ENCODE peak calls at places on chromosome 12, in ten cellular contexts. One of them, this sample, is unnamed.

GRCh38 chr12:29879606-29880308 is 96.0 kb upstream of the TMTC1 start:
- DNase-seq in dorsolateral prefrontal cortex: no peak
- DNase-seq in BJ: no peak
- DNase-seq in CD8-positive, alpha-beta T cell: no peak
- DNase-seq in progenitor cell of endocrine pancreas: no peak
- DNase-seq in nephron progenitor cell: no peak
- DNase-seq in WERI-Rb-1: no peak
- DNase-seq in foreskin fibroblast: no peak
- DNase-seq in GM06990: no peak
- DNase-seq in CD4-positive, alpha-beta T cell: no peak
- DNase-seq in this sample: no peak

GRCh38 chr12:114671664-114672476 is 12.1 kb downstream of the TBX3 start:
- DNase-seq in dorsolateral prefrontal cortex: no peak
- DNase-seq in BJ: no peak
- DNase-seq in CD8-positive, alpha-beta T cell: no peak
- DNase-seq in progenitor cell of endocrine pancreas: no peak
- DNase-seq in nephron progenitor cell: peak
- DNase-seq in WERI-Rb-1: no peak
- DNase-seq in foreskin fibroblast: peak
- DNase-seq in GM06990: no peak
- DNase-seq in CD4-positive, alpha-beta T cell: no peak
- DNase-seq in this sample: no peak

GRCh38 chr12:40158592-40159111 is 52.8 kb upstream of the SLC2A13 start:
- DNase-seq in dorsolateral prefrontal cortex: no peak
- DNase-seq in BJ: no peak
- DNase-seq in CD8-positive, alpha-beta T cell: no peak
- DNase-seq in progenitor cell of endocrine pancreas: no peak
- DNase-seq in nephron progenitor cell: no peak
- DNase-seq in WERI-Rb-1: no peak
- DNase-seq in foreskin fibroblast: no peak
- DNase-seq in GM06990: no peak
- DNase-seq in CD4-positive, alpha-beta T cell: no peak
- DNase-seq in this sample: no peak

GRCh38 chr12:79566452-79566851 is 124.3 kb downstream of the PAWR start:
- DNase-seq in dorsolateral prefrontal cortex: no peak
- DNase-seq in BJ: no peak
- DNase-seq in CD8-positive, alpha-beta T cell: no peak
- DNase-seq in progenitor cell of endocrine pancreas: no peak
- DNase-seq in nephron progenitor cell: no peak
- DNase-seq in WERI-Rb-1: no peak
- DNase-seq in foreskin fibroblast: no peak
- DNase-seq in GM06990: no peak
- DNase-seq in CD4-positive, alpha-beta T cell: no peak
- DNase-seq in this sample: no peak

GRCh38 chr12:108838194-108839010 is 19.0 kb downstream of the SSH1 start:
- DNase-seq in dorsolateral prefrontal cortex: no peak
- DNase-seq in BJ: peak
- DNase-seq in CD8-positive, alpha-beta T cell: peak
- DNase-seq in progenitor cell of endocrine pancreas: no peak
- DNase-seq in nephron progenitor cell: no peak
- DNase-seq in WERI-Rb-1: no peak
- DNase-seq in foreskin fibroblast: peak
- DNase-seq in GM06990: peak
- DNase-seq in CD4-positive, alpha-beta T cell: peak
- DNase-seq in this sample: no peak

GRCh38 chr12:88247241-88247643 is 105.1 kb downstream of the TMTC3 start:
- DNase-seq in dorsolateral prefrontal cortex: no peak
- DNase-seq in BJ: peak
- DNase-seq in CD8-positive, alpha-beta T cell: no peak
- DNase-seq in progenitor cell of endocrine pancreas: no peak
- DNase-seq in nephron progenitor cell: no peak
- DNase-seq in WERI-Rb-1: no peak
- DNase-seq in foreskin fibroblast: peak
- DNase-seq in GM06990: no peak
- DNase-seq in CD4-positive, alpha-beta T cell: no peak
- DNase-seq in this sample: no peak

GRCh38 chr12:989751-990278 is 1.2 kb upstream of the ERC1 start:
- DNase-seq in dorsolateral prefrontal cortex: peak
- DNase-seq in BJ: peak
- DNase-seq in CD8-positive, alpha-beta T cell: no peak
- DNase-seq in progenitor cell of endocrine pancreas: no peak
- DNase-seq in nephron progenitor cell: peak
- DNase-seq in WERI-Rb-1: peak
- DNase-seq in foreskin fibroblast: peak
- DNase-seq in GM06990: no peak
- DNase-seq in CD4-positive, alpha-beta T cell: no peak
- DNase-seq in this sample: no peak

GRCh38 chr12:110249716-110250225 is 31.3 kb upstream of the ATP2A2 start:
- DNase-seq in dorsolateral prefrontal cortex: no peak
- DNase-seq in BJ: no peak
- DNase-seq in CD8-positive, alpha-beta T cell: no peak
- DNase-seq in progenitor cell of endocrine pancreas: no peak
- DNase-seq in nephron progenitor cell: no peak
- DNase-seq in WERI-Rb-1: no peak
- DNase-seq in foreskin fibroblast: no peak
- DNase-seq in GM06990: no peak
- DNase-seq in CD4-positive, alpha-beta T cell: no peak
- DNase-seq in this sample: no peak

GRCh38 chr12:48978741-48979601 is 849 bp downstream of the WNT1 start:
- DNase-seq in dorsolateral prefrontal cortex: no peak
- DNase-seq in BJ: no peak
- DNase-seq in CD8-positive, alpha-beta T cell: no peak
- DNase-seq in progenitor cell of endocrine pancreas: no peak
- DNase-seq in nephron progenitor cell: no peak
- DNase-seq in WERI-Rb-1: no peak
- DNase-seq in foreskin fibroblast: peak
- DNase-seq in GM06990: no peak
- DNase-seq in CD4-positive, alpha-beta T cell: no peak
- DNase-seq in this sample: no peak

GRCh38 chr12:31728289-31728916 is 418 bp downstream of the AMN1 start:
- DNase-seq in dorsolateral prefrontal cortex: peak
- DNase-seq in BJ: no peak
- DNase-seq in CD8-positive, alpha-beta T cell: no peak
- DNase-seq in progenitor cell of endocrine pancreas: no peak
- DNase-seq in nephron progenitor cell: no peak
- DNase-seq in WERI-Rb-1: no peak
- DNase-seq in foreskin fibroblast: no peak
- DNase-seq in GM06990: no peak
- DNase-seq in CD4-positive, alpha-beta T cell: no peak
- DNase-seq in this sample: peak

GRCh38 chr12:5232291-5232690 is 188.6 kb downstream of the KCNA5 start:
- DNase-seq in dorsolateral prefrontal cortex: no peak
- DNase-seq in BJ: no peak
- DNase-seq in CD8-positive, alpha-beta T cell: no peak
- DNase-seq in progenitor cell of endocrine pancreas: no peak
- DNase-seq in nephron progenitor cell: no peak
- DNase-seq in WERI-Rb-1: no peak
- DNase-seq in foreskin fibroblast: no peak
- DNase-seq in GM06990: no peak
- DNase-seq in CD4-positive, alpha-beta T cell: no peak
- DNase-seq in this sample: no peak

GRCh38 chr12:107612508-107612907 is 73.1 kb upstream of the PWP1 start:
- DNase-seq in dorsolateral prefrontal cortex: no peak
- DNase-seq in BJ: no peak
- DNase-seq in CD8-positive, alpha-beta T cell: no peak
- DNase-seq in progenitor cell of endocrine pancreas: no peak
- DNase-seq in nephron progenitor cell: no peak
- DNase-seq in WERI-Rb-1: no peak
- DNase-seq in foreskin fibroblast: peak
- DNase-seq in GM06990: no peak
- DNase-seq in CD4-positive, alpha-beta T cell: no peak
- DNase-seq in this sample: no peak

GRCh38 chr12:70365648-70366518 is at the start of gene KCNMB4:
- DNase-seq in dorsolateral prefrontal cortex: peak
- DNase-seq in BJ: no peak
- DNase-seq in CD8-positive, alpha-beta T cell: peak
- DNase-seq in progenitor cell of endocrine pancreas: peak
- DNase-seq in nephron progenitor cell: peak
- DNase-seq in WERI-Rb-1: peak
- DNase-seq in foreskin fibroblast: peak
- DNase-seq in GM06990: peak
- DNase-seq in CD4-positive, alpha-beta T cell: peak
- DNase-seq in this sample: peak

GRCh38 chr12:3598896-3599295 is 107.9 kb downstream of the PRMT8 start:
- DNase-seq in dorsolateral prefrontal cortex: no peak
- DNase-seq in BJ: no peak
- DNase-seq in CD8-positive, alpha-beta T cell: no peak
- DNase-seq in progenitor cell of endocrine pancreas: no peak
- DNase-seq in nephron progenitor cell: no peak
- DNase-seq in WERI-Rb-1: no peak
- DNase-seq in foreskin fibroblast: no peak
- DNase-seq in GM06990: no peak
- DNase-seq in CD4-positive, alpha-beta T cell: no peak
- DNase-seq in this sample: no peak

GRCh38 chr12:87812711-87813110 is 216.5 kb downstream of the C12orf50 start:
- DNase-seq in dorsolateral prefrontal cortex: no peak
- DNase-seq in BJ: no peak
- DNase-seq in CD8-positive, alpha-beta T cell: no peak
- DNase-seq in progenitor cell of endocrine pancreas: no peak
- DNase-seq in nephron progenitor cell: no peak
- DNase-seq in WERI-Rb-1: no peak
- DNase-seq in foreskin fibroblast: peak
- DNase-seq in GM06990: no peak
- DNase-seq in CD4-positive, alpha-beta T cell: no peak
- DNase-seq in this sample: no peak

GRCh38 chr12:28258998-28259397 is 68.7 kb downstream of the CCDC91 start:
- DNase-seq in dorsolateral prefrontal cortex: no peak
- DNase-seq in BJ: peak
- DNase-seq in CD8-positive, alpha-beta T cell: no peak
- DNase-seq in progenitor cell of endocrine pancreas: no peak
- DNase-seq in nephron progenitor cell: no peak
- DNase-seq in WERI-Rb-1: no peak
- DNase-seq in foreskin fibroblast: peak
- DNase-seq in GM06990: no peak
- DNase-seq in CD4-positive, alpha-beta T cell: no peak
- DNase-seq in this sample: no peak

GRCh38 chr12:69239286-69239921 is at the start of gene CPSF6:
- DNase-seq in dorsolateral prefrontal cortex: peak
- DNase-seq in BJ: peak
- DNase-seq in CD8-positive, alpha-beta T cell: peak
- DNase-seq in progenitor cell of endocrine pancreas: peak
- DNase-seq in nephron progenitor cell: peak
- DNase-seq in WERI-Rb-1: peak
- DNase-seq in foreskin fibroblast: peak
- DNase-seq in GM06990: peak
- DNase-seq in CD4-positive, alpha-beta T cell: peak
- DNase-seq in this sample: peak
- TF ChIP-seq CTCF in dorsolateral prefrontal cortex: peak
- TF ChIP-seq CTCF in BJ: no peak
- TF ChIP-seq CTCF in CD8-positive, alpha-beta T cell: no peak
- TF ChIP-seq CTCF in progenitor cell of endocrine pancreas: no peak
- TF ChIP-seq CTCF in nephron progenitor cell: no peak
- TF ChIP-seq CTCF in WERI-Rb-1: no peak
- TF ChIP-seq CTCF in foreskin fibroblast: no peak
- TF ChIP-seq CTCF in GM06990: no peak
- TF ChIP-seq CTCF in CD4-positive, alpha-beta T cell: no peak
- TF ChIP-seq CTCF in this sample: no peak

GRCh38 chr12:12349711-12350665 is at the start of gene MANSC1:
- DNase-seq in dorsolateral prefrontal cortex: peak
- DNase-seq in BJ: no peak
- DNase-seq in CD8-positive, alpha-beta T cell: no peak
- DNase-seq in progenitor cell of endocrine pancreas: peak
- DNase-seq in nephron progenitor cell: peak
- DNase-seq in WERI-Rb-1: peak
- DNase-seq in foreskin fibroblast: peak
- DNase-seq in GM06990: peak
- DNase-seq in CD4-positive, alpha-beta T cell: peak
- DNase-seq in this sample: peak
- TF ChIP-seq CTCF in dorsolateral prefrontal cortex: peak
- TF ChIP-seq CTCF in BJ: peak
- TF ChIP-seq CTCF in CD8-positive, alpha-beta T cell: peak
- TF ChIP-seq CTCF in progenitor cell of endocrine pancreas: peak
- TF ChIP-seq CTCF in nephron progenitor cell: peak
- TF ChIP-seq CTCF in WERI-Rb-1: peak
- TF ChIP-seq CTCF in foreskin fibroblast: peak
- TF ChIP-seq CTCF in GM06990: peak
- TF ChIP-seq CTCF in CD4-positive, alpha-beta T cell: peak
- TF ChIP-seq CTCF in this sample: peak

GRCh38 chr12:83954071-83954789 is 958.4 kb downstream of the SLC6A15 start:
- DNase-seq in dorsolateral prefrontal cortex: no peak
- DNase-seq in BJ: no peak
- DNase-seq in CD8-positive, alpha-beta T cell: no peak
- DNase-seq in progenitor cell of endocrine pancreas: no peak
- DNase-seq in nephron progenitor cell: no peak
- DNase-seq in WERI-Rb-1: no peak
- DNase-seq in foreskin fibroblast: no peak
- DNase-seq in GM06990: no peak
- DNase-seq in CD4-positive, alpha-beta T cell: no peak
- DNase-seq in this sample: no peak

GRCh38 chr12:83960767-83961166 is 951.8 kb downstream of the SLC6A15 start:
- DNase-seq in dorsolateral prefrontal cortex: no peak
- DNase-seq in BJ: no peak
- DNase-seq in CD8-positive, alpha-beta T cell: no peak
- DNase-seq in progenitor cell of endocrine pancreas: no peak
- DNase-seq in nephron progenitor cell: no peak
- DNase-seq in WERI-Rb-1: no peak
- DNase-seq in foreskin fibroblast: no peak
- DNase-seq in GM06990: no peak
- DNase-seq in CD4-positive, alpha-beta T cell: no peak
- DNase-seq in this sample: no peak

GRCh38 chr12:83958997-83959396 is 953.6 kb downstream of the SLC6A15 start:
- DNase-seq in dorsolateral prefrontal cortex: no peak
- DNase-seq in BJ: no peak
- DNase-seq in CD8-positive, alpha-beta T cell: no peak
- DNase-seq in progenitor cell of endocrine pancreas: no peak
- DNase-seq in nephron progenitor cell: no peak
- DNase-seq in WERI-Rb-1: no peak
- DNase-seq in foreskin fibroblast: peak
- DNase-seq in GM06990: no peak
- DNase-seq in CD4-positive, alpha-beta T cell: no peak
- DNase-seq in this sample: no peak

GRCh38 chr12:83954939-83955601 is 957.5 kb downstream of the SLC6A15 start:
- DNase-seq in dorsolateral prefrontal cortex: no peak
- DNase-seq in BJ: no peak
- DNase-seq in CD8-positive, alpha-beta T cell: no peak
- DNase-seq in progenitor cell of endocrine pancreas: no peak
- DNase-seq in nephron progenitor cell: no peak
- DNase-seq in WERI-Rb-1: no peak
- DNase-seq in foreskin fibroblast: no peak
- DNase-seq in GM06990: no peak
- DNase-seq in CD4-positive, alpha-beta T cell: no peak
- DNase-seq in this sample: no peak
- TF ChIP-seq CTCF in dorsolateral prefrontal cortex: no peak
- TF ChIP-seq CTCF in BJ: no peak
- TF ChIP-seq CTCF in CD8-positive, alpha-beta T cell: no peak
- TF ChIP-seq CTCF in progenitor cell of endocrine pancreas: no peak
- TF ChIP-seq CTCF in nephron progenitor cell: no peak
- TF ChIP-seq CTCF in WERI-Rb-1: peak
- TF ChIP-seq CTCF in foreskin fibroblast: no peak
- TF ChIP-seq CTCF in GM06990: peak
- TF ChIP-seq CTCF in CD4-positive, alpha-beta T cell: no peak
- TF ChIP-seq CTCF in this sample: peak

DNA sequence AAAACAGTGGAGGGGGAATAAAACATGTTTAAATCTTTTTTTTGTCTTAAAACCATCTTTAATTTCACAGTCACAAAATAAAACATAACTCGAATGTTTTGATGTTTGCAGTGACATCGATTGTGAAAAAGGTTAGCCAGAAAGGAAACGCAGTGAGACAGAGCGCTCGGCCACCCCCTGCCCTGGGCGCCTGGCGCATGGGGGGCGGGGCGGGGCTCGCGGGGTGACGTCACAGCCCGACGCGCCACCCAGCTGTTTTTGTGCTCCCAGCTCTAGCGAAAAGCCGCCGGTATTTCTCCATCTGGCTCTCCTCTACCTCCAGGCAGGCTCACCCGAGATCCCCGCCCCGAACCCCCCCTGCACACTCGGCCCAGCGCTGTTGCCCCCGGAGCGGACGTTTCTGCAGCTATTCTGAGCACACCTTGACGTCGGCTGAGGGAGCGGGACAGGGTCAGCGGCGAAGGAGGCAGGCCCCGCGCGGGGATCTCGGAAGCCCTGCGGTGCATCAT is at the start of gene GABARAPL1:
- DNase-seq in dorsolateral prefrontal cortex: peak
- DNase-seq in BJ: no peak
- DNase-seq in CD8-positive, alpha-beta T cell: peak
- DNase-seq in progenitor cell of endocrine pancreas: peak
- DNase-seq in nephron progenitor cell: peak
- DNase-seq in WERI-Rb-1: peak
- DNase-seq in foreskin fibroblast: peak
- DNase-seq in GM06990: peak
- DNase-seq in CD4-positive, alpha-beta T cell: peak
- DNase-seq in this sample: peak
- TF ChIP-seq CTCF in dorsolateral prefrontal cortex: peak
- TF ChIP-seq CTCF in BJ: no peak
- TF ChIP-seq CTCF in CD8-positive, alpha-beta T cell: no peak
- TF ChIP-seq CTCF in progenitor cell of endocrine pancreas: no peak
- TF ChIP-seq CTCF in nephron progenitor cell: no peak
- TF ChIP-seq CTCF in WERI-Rb-1: no peak
- TF ChIP-seq CTCF in foreskin fibroblast: no peak
- TF ChIP-seq CTCF in GM06990: no peak
- TF ChIP-seq CTCF in CD4-positive, alpha-beta T cell: no peak
- TF ChIP-seq CTCF in this sample: no peak

This sample was measured in type B pancreatic cell.